ENCODE peak calls at places on chromosome 5, in seven cellular contexts. One of them, this sample, is unnamed.

GRCh38 chr5:89421035-89421434 is 538.1 kb upstream of the MEF2C start:
- DNase-seq in heart left ventricle: no peak
- DNase-seq in ovary: no peak
- DNase-seq in HCT116: no peak
- DNase-seq in A549: no peak
- DNase-seq in IMR-90: no peak
- DNase-seq in body of pancreas: no peak
- DNase-seq in this sample: no peak

GRCh38 chr5:63375851-63376250 is 586.4 kb downstream of the HTR1A start:
- DNase-seq in A549: no peak
- DNase-seq in HCT116: no peak
- DNase-seq in body of pancreas: no peak
- DNase-seq in heart left ventricle: no peak
- DNase-seq in ovary: no peak
- DNase-seq in IMR-90: no peak
- DNase-seq in this sample: no peak

GRCh38 chr5:139371482-139372435 is 11.3 kb downstream of the SLC23A1 start:
- DNase-seq in ovary: no peak
- DNase-seq in body of pancreas: no peak
- DNase-seq in IMR-90: peak; percentile 43
- DNase-seq in HCT116: no peak
- DNase-seq in heart left ventricle: peak; percentile 75
- DNase-seq in A549: no peak
- DNase-seq in this sample: peak; percentile 10

GRCh38 chr5:135034186-135034962 is at the start of gene PITX1:
- DNase-seq in IMR-90: peak; percentile 69
- DNase-seq in heart left ventricle: no peak
- DNase-seq in body of pancreas: peak; percentile 37
- DNase-seq in ovary: no peak
- DNase-seq in A549: peak; percentile 80
- DNase-seq in HCT116: peak; percentile 33
- DNase-seq in this sample: no peak

GRCh38 chr5:32916648-32917047 is 205.5 kb downstream of the NPR3 start:
- DNase-seq in body of pancreas: peak; percentile 17
- DNase-seq in HCT116: peak; percentile 32
- DNase-seq in IMR-90: peak; percentile 52
- DNase-seq in ovary: no peak
- DNase-seq in heart left ventricle: no peak
- DNase-seq in A549: peak; percentile 13
- DNase-seq in this sample: no peak

GRCh38 chr5:175564716-175565115 is 86.4 kb downstream of the SFXN1 start:
- DNase-seq in IMR-90: no peak
- DNase-seq in heart left ventricle: no peak
- DNase-seq in ovary: no peak
- DNase-seq in body of pancreas: no peak
- DNase-seq in A549: no peak
- DNase-seq in HCT116: no peak
- DNase-seq in this sample: no peak

GRCh38 chr5:93578179-93578812 is 2.7 kb downstream of the NR2F1-AS1 start:
- DNase-seq in ovary: no peak
- DNase-seq in A549: no peak
- DNase-seq in IMR-90: peak; percentile 74
- DNase-seq in heart left ventricle: no peak
- DNase-seq in HCT116: no peak
- DNase-seq in body of pancreas: no peak
- DNase-seq in this sample: peak; percentile 46

GRCh38 chr5:3373391-3373790 is 222.2 kb upstream of the IRX1 start:
- DNase-seq in A549: no peak
- DNase-seq in ovary: no peak
- DNase-seq in body of pancreas: no peak
- DNase-seq in HCT116: no peak
- DNase-seq in heart left ventricle: no peak
- DNase-seq in IMR-90: no peak
- DNase-seq in this sample: no peak

GRCh38 chr5:1430121-1430795 is 15.0 kb downstream of the SLC6A3 start:
- DNase-seq in heart left ventricle: no peak
- DNase-seq in A549: no peak
- DNase-seq in IMR-90: no peak
- DNase-seq in HCT116: no peak
- DNase-seq in ovary: no peak
- DNase-seq in body of pancreas: no peak
- DNase-seq in this sample: no peak

GRCh38 chr5:1494780-1495524 is 28.8 kb downstream of the LPCAT1 start:
- DNase-seq in A549: no peak
- DNase-seq in HCT116: no peak
- DNase-seq in ovary: no peak
- DNase-seq in body of pancreas: no peak
- DNase-seq in IMR-90: no peak
- DNase-seq in heart left ventricle: no peak
- DNase-seq in this sample: no peak

GRCh38 chr5:78544531-78545200 is 103.9 kb downstream of the LHFPL2 start:
- DNase-seq in ovary: peak; percentile 54
- DNase-seq in IMR-90: peak; percentile 85
- DNase-seq in heart left ventricle: peak; percentile 46
- DNase-seq in HCT116: no peak
- DNase-seq in A549: no peak
- DNase-seq in body of pancreas: no peak
- DNase-seq in this sample: peak; percentile 57

GRCh38 chr5:127186657-127187056 is 103.9 kb upstream of the MEGF10 start:
- DNase-seq in IMR-90: no peak
- DNase-seq in ovary: no peak
- DNase-seq in body of pancreas: no peak
- DNase-seq in heart left ventricle: no peak
- DNase-seq in A549: no peak
- DNase-seq in HCT116: no peak
- DNase-seq in this sample: no peak

GRCh38 chr5:59543826-59544442 is 349.6 kb downstream of the PDE4D start:
- DNase-seq in heart left ventricle: no peak
- DNase-seq in ovary: no peak
- DNase-seq in HCT116: no peak
- DNase-seq in IMR-90: no peak
- DNase-seq in A549: peak; percentile 21
- DNase-seq in body of pancreas: no peak
- DNase-seq in this sample: no peak

GRCh38 chr5:73115399-73116051 is 4.8 kb upstream of the TMEM171 start:
- DNase-seq in HCT116: no peak
- DNase-seq in heart left ventricle: no peak
- DNase-seq in A549: no peak
- DNase-seq in body of pancreas: no peak
- DNase-seq in ovary: no peak
- DNase-seq in IMR-90: peak; percentile 98
- DNase-seq in this sample: no peak

GRCh38 chr5:147458581-147458980 is 51.3 kb downstream of the DPYSL3 start:
- DNase-seq in IMR-90: no peak
- DNase-seq in heart left ventricle: no peak
- DNase-seq in ovary: no peak
- DNase-seq in HCT116: no peak
- DNase-seq in A549: no peak
- DNase-seq in body of pancreas: no peak
- DNase-seq in this sample: no peak

GRCh38 chr5:162512935-162513575 is 445.5 kb downstream of the GABRG2 start:
- DNase-seq in ovary: no peak
- DNase-seq in heart left ventricle: no peak
- DNase-seq in HCT116: no peak
- DNase-seq in A549: no peak
- DNase-seq in IMR-90: no peak
- DNase-seq in body of pancreas: no peak
- DNase-seq in this sample: no peak

GRCh38 chr5:78557601-78558000 is 91.0 kb downstream of the LHFPL2 start:
- DNase-seq in IMR-90: no peak
- DNase-seq in ovary: no peak
- DNase-seq in A549: no peak
- DNase-seq in HCT116: no peak
- DNase-seq in body of pancreas: no peak
- DNase-seq in heart left ventricle: no peak
- DNase-seq in this sample: no peak

GRCh38 chr5:162268694-162269481 is 201.3 kb downstream of the GABRG2 start:
- DNase-seq in body of pancreas: no peak
- DNase-seq in HCT116: no peak
- DNase-seq in ovary: no peak
- DNase-seq in heart left ventricle: no peak
- DNase-seq in A549: no peak
- DNase-seq in IMR-90: no peak
- DNase-seq in this sample: no peak

GRCh38 chr5:89105836-89106235 is 222.9 kb upstream of the MEF2C start:
- DNase-seq in heart left ventricle: no peak
- DNase-seq in HCT116: no peak
- DNase-seq in body of pancreas: no peak
- DNase-seq in A549: no peak
- DNase-seq in IMR-90: no peak
- DNase-seq in ovary: no peak
- DNase-seq in this sample: no peak

GRCh38 chr5:64632251-64632650 is 58.1 kb upstream of the SHISAL2B start:
- DNase-seq in ovary: no peak
- DNase-seq in HCT116: no peak
- DNase-seq in A549: no peak
- DNase-seq in body of pancreas: no peak
- DNase-seq in heart left ventricle: no peak
- DNase-seq in IMR-90: peak; percentile 27
- DNase-seq in this sample: no peak

GRCh38 chr5:145509336-145510150 is 325.6 kb downstream of the PRELID2 start:
- DNase-seq in HCT116: no peak
- DNase-seq in body of pancreas: no peak
- DNase-seq in ovary: no peak
- DNase-seq in IMR-90: peak; percentile 63
- DNase-seq in heart left ventricle: no peak
- DNase-seq in A549: no peak
- DNase-seq in this sample: no peak

GRCh38 chr5:143499480-143500114 is 96.1 kb upstream of the NR3C1 start:
- DNase-seq in body of pancreas: no peak
- DNase-seq in HCT116: peak; percentile 2
- DNase-seq in A549: no peak
- DNase-seq in heart left ventricle: no peak
- DNase-seq in IMR-90: no peak
- DNase-seq in ovary: no peak
- DNase-seq in this sample: no peak

GRCh38 chr5:143496928-143497327 is 93.4 kb upstream of the NR3C1 start:
- DNase-seq in body of pancreas: no peak
- DNase-seq in ovary: no peak
- DNase-seq in HCT116: no peak
- DNase-seq in IMR-90: peak; percentile 58
- DNase-seq in heart left ventricle: no peak
- DNase-seq in A549: no peak
- DNase-seq in this sample: no peak

GRCh38 chr5:143501176-143501840 is 97.8 kb upstream of the NR3C1 start:
- DNase-seq in heart left ventricle: no peak
- DNase-seq in A549: no peak
- DNase-seq in IMR-90: no peak
- DNase-seq in HCT116: no peak
- DNase-seq in body of pancreas: no peak
- DNase-seq in ovary: no peak
- DNase-seq in this sample: peak; percentile 46

GRCh38 chr5:143497749-143498148 is 94.3 kb upstream of the NR3C1 start:
- DNase-seq in A549: no peak
- DNase-seq in body of pancreas: no peak
- DNase-seq in ovary: no peak
- DNase-seq in HCT116: no peak
- DNase-seq in heart left ventricle: no peak
- DNase-seq in IMR-90: no peak
- DNase-seq in this sample: no peak

DNA sequence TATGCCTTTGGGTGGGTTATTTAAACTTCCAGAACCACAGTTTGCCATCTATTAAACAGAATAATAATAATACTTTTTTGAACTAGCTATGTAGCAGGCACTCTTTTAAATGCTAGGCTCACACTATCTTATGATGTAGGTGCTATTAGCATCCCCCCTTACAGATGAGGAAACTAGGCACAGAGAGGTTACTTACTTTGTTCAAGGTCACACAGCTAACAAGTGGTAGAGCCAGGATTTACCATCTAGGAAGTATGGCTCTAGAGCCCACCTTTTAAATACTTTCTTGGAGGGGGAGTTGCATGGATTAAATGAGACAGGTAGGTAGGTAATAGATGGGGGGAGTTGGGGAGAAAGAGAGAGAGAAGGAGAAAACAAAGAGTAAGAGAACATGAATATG is 95.3 kb upstream of the NR3C1 start:
- DNase-seq in ovary: no peak
- DNase-seq in body of pancreas: no peak
- DNase-seq in IMR-90: no peak
- DNase-seq in A549: no peak
- DNase-seq in HCT116: no peak
- DNase-seq in heart left ventricle: no peak
- DNase-seq in this sample: no peak
- H3K27ac ChIP-seq in ovary: no peak overlapping the region
- H3K27ac ChIP-seq in body of pancreas: no peak overlapping the region
- H3K27ac ChIP-seq in IMR-90: no peak overlapping the region
- H3K27ac ChIP-seq in A549: no peak overlapping the region
- H3K27ac ChIP-seq in HCT116: no peak overlapping the region
- H3K27ac ChIP-seq in heart left ventricle: no peak overlapping the region
- H3K27ac ChIP-seq in this sample: no peak overlapping the region

DNA sequence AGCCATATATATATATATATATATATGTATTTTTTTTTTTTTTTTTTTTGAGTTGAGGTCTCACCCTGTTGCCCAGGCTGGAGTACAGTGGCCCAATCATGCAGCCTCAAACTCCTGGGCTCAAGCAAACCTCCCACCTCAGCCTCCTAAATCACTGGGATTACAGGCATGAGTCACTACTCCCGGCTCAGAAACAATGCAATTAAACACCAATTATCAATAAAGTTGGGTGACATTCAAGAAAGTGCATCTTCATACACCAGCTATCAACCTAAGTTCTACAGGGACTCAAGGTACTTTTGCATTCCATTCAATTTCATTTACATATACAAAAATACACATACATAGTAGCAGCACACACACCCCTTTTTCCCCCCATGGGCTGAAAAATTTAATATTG is 7.6 kb downstream of the FAM13B start:
- DNase-seq in ovary: no peak
- DNase-seq in heart left ventricle: no peak
- DNase-seq in HCT116: no peak
- DNase-seq in IMR-90: no peak
- DNase-seq in body of pancreas: no peak
- DNase-seq in A549: no peak
- DNase-seq in this sample: no peak
- H3K4me1 ChIP-seq in ovary: peaks cover 15% of the 10 kb centered on the region
- H3K4me1 ChIP-seq in heart left ventricle: peaks cover 5% of the 10 kb centered on the region
- H3K4me1 ChIP-seq in HCT116: no peaks in the 10 kb centered on the region
- H3K4me1 ChIP-seq in IMR-90: peaks cover 4% of the 10 kb centered on the region
- H3K4me1 ChIP-seq in body of pancreas: peaks cover 18% of the 10 kb centered on the region
- H3K4me1 ChIP-seq in A549: peaks cover 25% of the 10 kb centered on the region
- H3K4me1 ChIP-seq in this sample: no peaks in the 10 kb centered on the region

GRCh38 chr5:41869150-41869738 is 981 bp downstream of the OXCT1 start:
- DNase-seq in body of pancreas: no peak
- DNase-seq in IMR-90: peak; percentile 7
- DNase-seq in ovary: peak; percentile 42
- DNase-seq in HCT116: no peak
- DNase-seq in A549: no peak
- DNase-seq in heart left ventricle: peak; percentile 81
- DNase-seq in this sample: peak; percentile 38
- TF ChIP-seq POLR2A in body of pancreas: no peak
- TF ChIP-seq POLR2A in IMR-90: no peak
- TF ChIP-seq POLR2A in ovary: no peak
- TF ChIP-seq POLR2A in HCT116: no peak
- TF ChIP-seq POLR2A in A549: no peak
- TF ChIP-seq POLR2A in heart left ventricle: no peak
- TF ChIP-seq POLR2A in this sample: no peak

DNA sequence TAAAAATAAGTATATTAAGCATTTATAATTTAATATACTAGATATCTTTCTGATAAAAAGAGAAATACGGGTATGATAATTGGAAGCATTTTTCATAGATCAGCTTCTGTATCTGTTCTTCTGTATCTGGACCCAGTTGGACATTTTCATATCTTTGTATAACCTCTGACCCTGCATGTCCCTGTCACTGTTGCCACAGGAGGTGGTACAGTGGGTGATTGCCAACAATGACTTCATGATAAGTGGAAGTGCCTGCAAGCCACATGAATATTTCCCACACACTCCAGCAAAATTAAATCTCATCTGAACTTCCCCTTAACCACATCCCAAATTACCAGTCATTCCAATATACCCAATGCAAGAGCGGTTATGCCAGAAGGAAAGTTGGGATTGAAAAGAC is 376.4 kb downstream of the ARRDC3 start:
- DNase-seq in ovary: no peak
- DNase-seq in IMR-90: no peak
- DNase-seq in HCT116: no peak
- DNase-seq in heart left ventricle: no peak
- DNase-seq in A549: no peak
- DNase-seq in body of pancreas: peak; percentile 13
- DNase-seq in this sample: no peak
- H3K27ac ChIP-seq in ovary: no peak overlapping the region
- H3K27ac ChIP-seq in IMR-90: no peak overlapping the region
- H3K27ac ChIP-seq in HCT116: no peak overlapping the region
- H3K27ac ChIP-seq in heart left ventricle: no peak overlapping the region
- H3K27ac ChIP-seq in A549: peak overlapping the region; percentile 53
- H3K27ac ChIP-seq in body of pancreas: no peak overlapping the region
- H3K27ac ChIP-seq in this sample: no peak overlapping the region